ENCODE peak calls at places on chromosomes 1 and 21, in ten cellular contexts. Y, R, J, B, D, K, U, O, Z and M are unnamed samples.

GRCh38 chr1:228152918-228153258 is 3.2 kb downstream of the GJC2 start:
- DNase-seq in B (no peak), O (no peak), D (no peak), K (no peak), R (peak), Y (no peak), J (no peak), U (peak), Z (no peak), M (no peak)

GRCh38 chr1:101567582-101568189 is 330.9 kb downstream of the S1PR1 start:
- DNase-seq in B (peak), Y (peak), K (no peak), R (no peak), Z (peak), O (no peak), D (no peak), J (peak), U (no peak), M (no peak)

GRCh38 chr1:2181271-2181670 is 13.3 kb downstream of the FAAP20 start:
- DNase-seq in K (no peak), B (no peak), J (no peak), O (no peak), D (no peak), Z (no peak), U (no peak), R (no peak), Y (no peak), M (no peak)

GRCh38 chr1:58786184-58786926 is 2.5 kb upstream of the JUN start:
- DNase-seq in Y (no peak), B (no peak), R (no peak), U (no peak), O (no peak), K (no peak), D (no peak), Z (no peak), J (no peak), M (no peak)

GRCh38 chr1:76203132-76203531 is 128.6 kb downstream of the ST6GALNAC3 start:
- DNase-seq in O (no peak), Z (no peak), Y (no peak), U (no peak), D (no peak), K (no peak), R (no peak), J (no peak), B (no peak), M (no peak)

GRCh38 chr1:9553736-9554144 is 14.5 kb downstream of the SLC25A33 start:
- DNase-seq in Y (no peak), D (no peak), K (no peak), R (no peak), U (peak), J (no peak), O (no peak), Z (no peak), B (no peak), M (no peak)

GRCh38 chr1:244920911-244921310 is 56.6 kb upstream of the HNRNPU start:
- DNase-seq in O (no peak), U (no peak), D (no peak), R (no peak), B (no peak), K (no peak), Y (no peak), J (no peak), Z (no peak), M (no peak)

GRCh38 chr1:23196627-23197328 is 20.5 kb downstream of the HTR1D start:
- DNase-seq in R (no peak), D (no peak), K (no peak), Y (no peak), B (no peak), O (no peak), Z (no peak), U (no peak), J (peak), M (no peak)

GRCh38 chr21:38679531-38679930 is 126.2 kb upstream of the ETS2 start:
- DNase-seq in O (no peak), J (no peak), U (no peak), K (no peak), Y (no peak), Z (no peak), D (no peak), B (no peak), R (no peak), M (no peak)

GRCh38 chr1:154635162-154635561 is 27.2 kb upstream of the ADAR start:
- DNase-seq in Y (no peak), B (no peak), K (no peak), R (no peak), O (no peak), U (no peak), J (no peak), D (no peak), Z (no peak), M (no peak)

GRCh38 chr1:44784094-44785026 is 3.6 kb downstream of the BEST4 start:
- DNase-seq in O (no peak), B (peak), U (no peak), R (no peak), Y (no peak), J (no peak), D (no peak), K (peak), Z (no peak), M (no peak)

GRCh38 chr1:204450461-204451257 is 39.0 kb upstream of the PPP1R15B start:
- DNase-seq in Z (peak), Y (peak), B (peak), O (no peak), J (peak), U (no peak), K (no peak), D (no peak), R (no peak), M (no peak)

GRCh38 chr1:174072546-174072945 is 50.4 kb upstream of the RC3H1 start:
- DNase-seq in K (no peak), J (no peak), B (no peak), O (no peak), R (no peak), Z (no peak), D (no peak), Y (no peak), U (no peak), M (no peak)

GRCh38 chr1:174077755-174078490 is 55.8 kb upstream of the RC3H1 start:
- DNase-seq in D (no peak), B (no peak), J (no peak), Z (no peak), Y (no peak), K (no peak), R (no peak), O (no peak), U (no peak), M (no peak)

GRCh38 chr1:174070614-174071013 is 48.5 kb upstream of the RC3H1 start:
- DNase-seq in Z (no peak), B (no peak), J (no peak), R (no peak), O (no peak), K (no peak), Y (no peak), D (no peak), U (no peak), M (no peak)

GRCh38 chr1:174075245-174075692 is 53.1 kb upstream of the RC3H1 start:
- DNase-seq in J (no peak), O (no peak), B (no peak), K (no peak), D (no peak), Y (no peak), Z (no peak), U (no peak), R (no peak), M (no peak)

GRCh38 chr1:174074757-174075156 is 52.6 kb upstream of the RC3H1 start:
- DNase-seq in J (no peak), Y (no peak), O (no peak), Z (no peak), U (no peak), D (no peak), R (no peak), B (no peak), K (no peak), M (no peak)
- TF ChIP-seq EP300 in J (no peak), Y (no peak), O (no peak), Z (peak), U (no peak), D (no peak), R (no peak), B (no peak), K (no peak), M (no peak)

GRCh38 chr1:31394628-31395193 is 18.3 kb upstream of the SERINC2 start:
- DNase-seq in J (peak), O (no peak), Y (peak), R (peak), D (peak), U (peak), B (peak), Z (peak), K (peak), M (peak)
- H3K4me3 ChIP-seq in J (peak), O (peak), Y (peak), R (peak), D (peak), U (peak), B (no peak), Z (peak), K (peak), M (peak)

DNA sequence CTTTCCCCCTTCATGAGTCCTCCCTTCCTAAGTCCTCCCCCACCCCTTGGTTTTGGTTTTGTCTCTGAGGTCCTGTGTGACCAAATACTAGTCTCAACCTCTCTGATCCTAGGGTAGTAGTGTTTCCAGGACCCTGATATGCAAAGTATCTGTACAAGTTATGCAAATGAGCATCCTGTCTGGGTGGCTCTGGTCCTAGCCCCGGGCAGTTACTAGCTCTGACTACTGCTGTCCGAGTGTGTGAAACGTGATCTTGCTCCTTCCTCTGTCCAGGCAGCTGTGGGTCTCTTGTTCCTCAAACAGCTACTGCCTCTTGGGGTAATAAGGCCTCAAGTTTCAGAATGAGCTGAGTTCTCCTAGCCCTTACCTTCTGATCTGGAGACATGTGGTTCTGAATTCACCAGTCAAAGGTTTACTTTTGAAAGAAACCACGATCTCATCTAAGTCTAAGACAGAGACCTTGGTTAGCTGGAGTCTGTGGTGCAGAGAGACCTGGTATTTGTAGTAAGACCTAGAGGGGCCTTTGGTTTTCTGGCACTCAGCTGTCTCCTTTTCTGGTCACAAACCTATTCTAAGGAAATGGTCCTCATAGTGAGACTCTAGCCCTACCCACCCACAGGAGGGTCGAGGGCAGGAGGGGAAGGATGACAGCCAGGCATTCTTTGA is 31.0 kb upstream of the IL19 start:
- DNase-seq in D (no peak), J (no peak), Y (no peak), K (no peak), Z (no peak), O (no peak), R (no peak), U (no peak), B (peak), M (no peak)
- TF ChIP-seq EP300 in D (no peak), J (no peak), Y (no peak), K (no peak), Z (no peak), O (no peak), R (no peak), U (no peak), B (no peak), M (no peak)

DNA sequence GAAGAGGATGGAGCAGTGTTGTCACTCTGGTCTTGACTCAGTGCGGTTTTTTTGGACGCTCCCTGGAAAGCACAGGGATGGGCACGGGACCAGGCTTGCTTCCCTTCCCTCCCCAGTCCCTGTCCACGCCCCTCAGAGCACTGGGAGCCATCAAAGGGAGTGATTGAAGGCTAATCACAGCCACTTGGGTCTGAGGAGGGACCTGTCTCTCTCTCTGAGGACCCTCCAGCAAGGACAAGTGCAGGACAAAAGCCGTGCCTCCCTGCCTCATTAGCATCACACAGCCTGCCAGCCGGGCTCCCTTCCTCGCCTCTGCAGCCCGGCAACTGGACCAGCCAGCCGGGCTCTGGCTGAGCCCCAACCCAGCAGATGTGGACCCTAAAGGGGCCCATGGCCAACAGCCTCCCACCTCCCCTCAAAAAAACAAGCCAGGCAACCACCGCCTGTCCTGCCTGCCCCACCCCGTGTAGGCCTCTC is 18.6 kb upstream of the PDZK1IP1 start:
- DNase-seq in R (no peak), O (no peak), Z (no peak), B (no peak), Y (no peak), D (no peak), U (peak), J (no peak), K (no peak), M (no peak)
- H3K4me3 ChIP-seq in R (no peak), O (no peak), Z (no peak), B (no peak), Y (no peak), D (peak), U (no peak), J (no peak), K (no peak), M (no peak)

GRCh38 chr1:55369474-55369873 is 154.3 kb upstream of the USP24 start:
- DNase-seq in B (no peak), R (no peak), K (no peak), J (no peak), U (no peak), Z (no peak), D (no peak), Y (no peak), O (peak), M (no peak)
- TF ChIP-seq EP300 in B (no peak), R (no peak), K (no peak), J (no peak), U (no peak), Z (no peak), D (no peak), Y (no peak), O (no peak), M (no peak)

GRCh38 chr21:25313891-25314646 is 293.2 kb downstream of the MRPL39 start:
- DNase-seq in U (no peak), Y (no peak), R (no peak), K (no peak), D (no peak), O (no peak), B (no peak), Z (no peak), J (no peak), M (no peak)
- H3K4me3 ChIP-seq in U (no peak), Y (no peak), R (no peak), K (no peak), D (no peak), O (no peak), B (no peak), Z (no peak), J (no peak), M (no peak)